ENCODE peak calls at places on chromosome 3, in six cellular contexts. C is K562, D is HepG2, E is SK-N-SH, T is GM12878, L is H1. P is an unnamed sample.

GRCh38 chr3:61667417-61668213 is 106.2 kb downstream of the PTPRG start:
- DNase-seq in E (no peak), L (no peak), C (no peak), D (no peak), T (no peak), P (no peak)

GRCh38 chr3:66989860-66990696 is 8.0 kb upstream of the KBTBD8 start:
- DNase-seq in C (peak), T (peak), D (peak), L (no peak), E (no peak), P (no peak)

GRCh38 chr3:86595696-86596095 is 395.3 kb downstream of the VGLL3 start:
- DNase-seq in C (no peak), E (no peak), D (no peak), T (no peak), L (no peak), P (no peak)

GRCh38 chr3:135271562-135272290 is 476.7 kb downstream of the EPHB1 start:
- DNase-seq in E (no peak), D (no peak), C (no peak), L (no peak), T (no peak), P (no peak)

GRCh38 chr3:57972421-57973111 is 35.7 kb upstream of the FLNB start:
- DNase-seq in L (no peak), C (no peak), E (no peak), D (no peak), T (no peak), P (peak)

GRCh38 chr3:37559461-37559860 is 302.2 kb upstream of the CTDSPL start:
- DNase-seq in D (no peak), T (no peak), L (no peak), E (no peak), C (no peak), P (no peak)

GRCh38 chr3:148955544-148956346 is 35.6 kb upstream of the GYG1 start:
- DNase-seq in E (peak), C (peak), L (peak), D (peak), T (no peak), P (no peak)

GRCh38 chr3:4395448-4395847 is 71.6 kb downstream of the SUMF1 start:
- DNase-seq in C (no peak), E (no peak), D (no peak), T (no peak), L (no peak), P (no peak)

GRCh38 chr3:168112894-168113293 is 17.2 kb upstream of the GOLIM4 start:
- DNase-seq in C (no peak), T (no peak), E (no peak), L (no peak), D (no peak), P (no peak)

GRCh38 chr3:189142527-189142926 is 29.2 kb upstream of the TPRG1 start:
- DNase-seq in E (no peak), L (no peak), C (no peak), T (no peak), D (no peak), P (no peak)

GRCh38 chr3:15959434-15959811 is 161.6 kb upstream of the ANKRD28 start:
- DNase-seq in E (no peak), D (no peak), C (no peak), L (no peak), T (no peak), P (no peak)

GRCh38 chr3:42264399-42265058 is 1.5 kb downstream of the CCK start:
- DNase-seq in T (no peak), D (no peak), L (peak), C (peak), E (peak), P (no peak)

GRCh38 chr3:146164071-146164470 is 3.1 kb upstream of the PLOD2 start:
- DNase-seq in T (no peak), D (no peak), C (no peak), L (no peak), E (no peak), P (no peak)

GRCh38 chr3:135736740-135737139 is 228.8 kb upstream of the PPP2R3A start:
- DNase-seq in D (peak), E (no peak), C (no peak), T (no peak), L (peak), P (peak)

GRCh38 chr3:42613462-42613861 is 13.0 kb downstream of the NKTR start:
- DNase-seq in D (no peak), T (no peak), E (peak), L (no peak), C (no peak), P (no peak)

GRCh38 chr3:195259564-195260285 is 11.2 kb downstream of the XXYLT1 start:
- DNase-seq in C (peak), D (peak), E (peak), L (no peak), T (peak), P (peak)

GRCh38 chr3:56917337-56917697 is 115.6 kb upstream of the ARHGEF3 start:
- DNase-seq in C (no peak), D (no peak), E (no peak), L (no peak), T (no peak), P (no peak)

GRCh38 chr3:123522666-123523412 is 62.0 kb downstream of the HACD2 start:
- DNase-seq in C (no peak), E (no peak), T (no peak), D (no peak), L (no peak), P (peak)
- H3K27ac ChIP-seq in C (no peak), E (no peak), T (no peak), D (no peak), L (no peak), P (peak)

DNA sequence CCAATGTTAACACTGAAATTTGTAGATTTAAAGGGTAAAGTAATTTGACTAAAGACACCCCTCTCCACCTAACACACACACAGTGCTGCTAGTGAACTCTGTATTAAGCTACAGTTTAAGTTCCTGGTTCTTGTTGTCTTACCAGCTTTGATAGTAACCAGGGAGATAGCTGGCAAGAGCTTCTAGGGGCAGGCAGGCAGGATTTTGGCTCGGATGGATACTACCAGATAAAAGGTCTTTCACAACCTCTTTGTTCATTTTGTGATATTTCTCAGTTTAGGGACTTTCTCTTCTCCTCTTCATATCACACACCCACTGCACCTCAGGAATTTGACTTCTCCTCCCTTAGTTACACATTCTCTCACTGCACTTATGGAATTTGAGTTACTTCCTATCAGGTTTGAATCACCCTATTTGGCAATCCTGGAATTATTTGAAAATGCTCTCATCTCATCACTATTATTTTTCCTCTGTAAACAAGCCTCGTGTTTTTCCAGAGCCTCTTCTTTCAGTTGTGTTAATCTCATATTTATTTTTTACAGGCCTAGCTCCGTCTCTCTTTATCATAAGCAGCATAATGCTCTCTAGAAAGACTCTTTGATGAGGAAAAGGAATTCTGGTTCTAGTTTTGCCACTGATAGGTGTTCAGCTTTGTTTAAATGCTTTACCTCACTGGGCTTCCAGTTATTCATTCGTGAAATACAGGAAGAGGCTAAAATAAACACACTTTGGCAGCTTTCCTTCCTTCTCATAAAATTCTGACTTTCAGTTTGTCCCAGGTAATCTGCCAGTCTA is 23.0 kb upstream of the CLDN1 start:
- DNase-seq in C (no peak), L (no peak), E (no peak), T (no peak), D (peak), P (no peak)
- TF ChIP-seq GABPA in C (no peak), L (no peak), E (no peak), T (no peak), D (no peak), P (no peak)

DNA sequence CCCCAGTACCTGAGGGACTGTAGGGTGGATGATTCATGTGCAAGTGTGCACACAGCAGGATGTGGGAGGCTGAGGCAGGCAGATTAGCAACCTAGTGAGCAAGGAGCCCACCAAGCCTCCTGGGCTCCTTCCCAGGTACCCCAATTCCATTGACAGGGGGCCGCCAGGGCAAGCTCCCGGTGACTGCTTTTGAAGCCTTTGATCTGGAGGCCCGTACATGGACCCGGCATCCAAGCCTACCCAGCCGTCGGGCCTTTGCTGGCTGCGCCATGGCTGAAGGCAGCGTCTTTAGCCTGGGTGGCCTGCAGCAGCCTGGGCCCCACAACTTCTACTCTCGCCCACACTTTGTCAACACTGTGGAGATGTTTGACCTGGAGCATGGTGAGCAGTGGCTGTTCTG is 3.2 kb downstream of the KLHDC8B start:
- DNase-seq in L (no peak), D (no peak), E (no peak), T (no peak), C (no peak), P (no peak)
- H3K27ac ChIP-seq in L (peak), D (no peak), E (no peak), T (no peak), C (no peak), P (no peak)

GRCh38 chr3:12351145-12351544 is 62.3 kb downstream of the PPARG start:
- DNase-seq in T (no peak), D (no peak), E (no peak), C (no peak), L (no peak), P (peak)

GRCh38 chr3:12347301-12347700 is 58.4 kb downstream of the PPARG start:
- DNase-seq in D (no peak), C (no peak), L (no peak), T (no peak), E (no peak), P (no peak)

GRCh38 chr3:12352253-12352652 is 63.4 kb downstream of the PPARG start:
- DNase-seq in L (no peak), C (no peak), D (no peak), E (no peak), T (no peak), P (no peak)

GRCh38 chr3:12353796-12354505 is 65.1 kb downstream of the PPARG start:
- DNase-seq in D (no peak), L (no peak), E (no peak), T (no peak), C (no peak), P (peak)

DNA sequence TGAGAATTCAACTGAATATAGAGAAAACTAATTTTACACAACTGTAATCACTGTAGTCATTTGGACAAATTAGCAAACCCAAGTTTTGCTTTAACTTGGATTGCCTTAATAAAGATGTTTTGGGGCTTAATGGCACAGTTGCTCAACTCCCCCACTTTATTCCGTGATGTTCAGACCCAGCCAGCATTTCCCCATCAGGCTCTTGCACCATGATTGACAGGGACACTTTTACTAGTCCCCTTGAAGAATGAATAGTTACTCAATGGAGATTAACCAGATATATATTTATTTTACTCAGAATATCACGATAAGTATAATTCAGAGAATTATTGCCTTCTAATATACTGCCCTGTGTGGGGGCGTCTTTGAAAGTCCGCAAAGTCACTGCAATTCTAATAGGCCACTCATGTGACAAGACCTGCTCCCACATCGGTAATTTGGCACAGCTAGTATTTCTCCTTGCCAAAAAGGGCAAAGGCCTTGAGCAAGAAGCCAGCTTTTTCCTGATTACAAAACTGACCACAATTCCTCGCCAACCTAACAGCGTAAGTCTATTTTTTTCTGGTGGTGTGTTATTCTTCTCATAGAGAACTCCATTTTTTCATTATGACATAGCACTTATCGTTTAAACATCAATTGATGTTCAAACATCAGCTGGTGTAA is 61.4 kb downstream of the PPARG start:
- DNase-seq in T (no peak), L (no peak), E (no peak), D (no peak), C (no peak), P (peak)
- TF ChIP-seq GABPA in T (no peak), L (no peak), E (no peak), D (no peak), C (no peak), P (no peak)

P was measured in HL-60.